ENCODE peak calls at places on chromosomes 5 and 9, in nine cellular contexts. B is GM20000, G is NCI-H1930, O is KG1, P is A549, Q is GM10248, L is hepatocyte, D is GM12864, E is AG04449. V is an unnamed sample.
A peak's percentile ranks its signal among the peaks of the same experiment; 100 is the strongest.

GRCh38 chr9:69427286-69427685 is 102.3 kb downstream of the ENTREP1 start:
- DNase-seq in E (no peak), G (no peak), B (no peak), P (no peak), Q (no peak), D (no peak), L (no peak), O (no peak), V (no peak)

GRCh38 chr9:98786750-98787510 is 9.4 kb downstream of the ANKS6 start:
- DNase-seq in Q (no peak), O (no peak), D (no peak), B (no peak), E (no peak), L (no peak), P (no peak), G (no peak), V (no peak)

GRCh38 chr9:14156046-14156445 is 157.9 kb downstream of the NFIB start:
- DNase-seq in O (no peak), P (no peak), Q (peak; percentile 16), D (peak; percentile 29), E (no peak), B (peak; percentile 6), G (no peak), L (no peak), V (no peak)

GRCh38 chr9:87834357-87834756 is 48.3 kb upstream of the SPATA31E1 start:
- DNase-seq in G (peak; percentile 34), B (no peak), E (no peak), L (peak; percentile 22), O (no peak), Q (no peak), D (no peak), P (no peak), V (no peak)

GRCh38 chr9:121568101-121568460 is 68.4 kb upstream of the GGTA1 start:
- DNase-seq in E (no peak), L (no peak), B (no peak), O (no peak), Q (no peak), P (no peak), D (no peak), G (no peak), V (no peak)

GRCh38 chr5:179265529-179266290 is 79.6 kb downstream of the ADAMTS2 start:
- DNase-seq in Q (no peak), E (peak; percentile 96), P (no peak), D (no peak), O (no peak), G (no peak), L (peak; percentile 90), B (no peak), V (no peak)

GRCh38 chr5:100855295-100855694 is 47.8 kb downstream of the ST8SIA4 start:
- DNase-seq in E (no peak), Q (no peak), G (no peak), O (no peak), D (no peak), L (no peak), B (no peak), P (no peak), V (no peak)

GRCh38 chr5:130216306-130216705 is 312.0 kb downstream of the CHSY3 start:
- DNase-seq in L (no peak), G (no peak), O (no peak), D (no peak), Q (no peak), E (no peak), P (no peak), B (no peak), V (no peak)

GRCh38 chr5:98368141-98368540 is 405.3 kb upstream of the RGMB start:
- DNase-seq in P (no peak), Q (no peak), E (no peak), B (no peak), D (no peak), O (no peak), L (no peak), G (no peak), V (no peak)

GRCh38 chr5:112931473-112931872 is 9.4 kb upstream of the REEP5 start:
- DNase-seq in D (no peak), B (no peak), L (no peak), G (no peak), P (no peak), Q (no peak), E (no peak), O (no peak), V (no peak)

GRCh38 chr5:33939863-33940262 is 3.7 kb downstream of the RXFP3 start:
- DNase-seq in G (peak; percentile 36), P (no peak), B (no peak), E (no peak), Q (no peak), L (no peak), O (no peak), D (no peak), V (no peak)

GRCh38 chr9:14899815-14900193 is 10.4 kb downstream of the FREM1 start:
- DNase-seq in B (no peak), E (no peak), O (no peak), D (no peak), G (no peak), L (no peak), P (no peak), Q (no peak), V (no peak)

GRCh38 chr5:35855221-35855620 is 1.5 kb upstream of the IL7R start:
- DNase-seq in G (no peak), D (no peak), L (no peak), O (no peak), P (no peak), Q (no peak), E (no peak), B (no peak), V (no peak)

GRCh38 chr5:133821889-133822288 is 146.5 kb downstream of the C5orf15 start:
- DNase-seq in Q (no peak), L (no peak), B (no peak), D (no peak), P (no peak), O (no peak), G (no peak), E (no peak), V (no peak)

GRCh38 chr5:55438931-55439477 is 95.8 kb downstream of the PLPP1 start:
- DNase-seq in E (no peak), B (no peak), G (no peak), P (no peak), D (no peak), O (no peak), L (peak; percentile 30), Q (no peak), V (no peak)

GRCh38 chr9:129078691-129079503 is 2.0 kb upstream of the DOLPP1 start:
- DNase-seq in B (no peak), G (no peak), P (no peak), Q (no peak), O (no peak), D (no peak), L (no peak), E (no peak), V (no peak)

GRCh38 chr9:77848897-77849296 is 182.7 kb downstream of the GNAQ start:
- DNase-seq in P (peak; percentile 47), E (peak; percentile 49), O (no peak), D (no peak), Q (no peak), G (no peak), B (no peak), L (peak; percentile 46), V (no peak)

GRCh38 chr5:120901199-120901598 is 437.1 kb downstream of the PRR16 start:
- DNase-seq in O (no peak), Q (no peak), L (no peak), G (no peak), E (no peak), P (no peak), D (no peak), B (no peak), V (no peak)

GRCh38 chr5:170484459-170484831 is 19.4 kb upstream of the KCNIP1 start:
- DNase-seq in O (no peak), P (no peak), G (no peak), E (no peak), D (no peak), L (no peak), B (no peak), Q (no peak), V (no peak)

GRCh38 chr9:133731876-133732321 is 6.3 kb downstream of the SARDH start:
- DNase-seq in P (peak; percentile 74), O (no peak), D (no peak), B (no peak), L (peak; percentile 27), E (no peak), Q (no peak), G (peak; percentile 49), V (no peak)

GRCh38 chr5:9278925-9279603 is 266.8 kb downstream of the SEMA5A start:
- DNase-seq in G (no peak), B (no peak), L (no peak), E (no peak), P (no peak), O (no peak), D (no peak), Q (no peak), V (no peak)

GRCh38 chr5:137602721-137603273 is 103.7 kb upstream of the SPOCK1 start:
- DNase-seq in O (no peak), E (no peak), Q (no peak), P (no peak), L (no peak), B (no peak), G (no peak), D (no peak), V (no peak)

GRCh38 chr5:109180668-109181067 is 229.1 kb downstream of the PJA2 start:
- DNase-seq in P (no peak), G (no peak), E (no peak), B (no peak), O (no peak), D (no peak), L (no peak), Q (no peak), V (no peak)

GRCh38 chr9:127519301-127520166 is 68.2 kb downstream of the LRSAM1 start:
- DNase-seq in B (peak; percentile 69), P (no peak), L (peak; percentile 59), G (no peak), O (peak; percentile 65), Q (peak; percentile 55), E (peak; percentile 81), D (no peak), V (no peak)

GRCh38 chr5:87944553-87945320 is 323.9 kb downstream of the TMEM161B start:
- DNase-seq in P (no peak), Q (no peak), B (no peak), E (no peak), O (no peak), L (no peak), G (peak; percentile 10), D (no peak), V (no peak)

GRCh38 chr5:61850696-61851095 is 455.3 kb upstream of the KIF2A start:
- DNase-seq in Q (no peak), G (no peak), L (no peak), D (no peak), E (no peak), P (no peak), O (no peak), B (no peak), V (no peak)

GRCh38 chr5:171450423-171451246 is 31.2 kb downstream of the FGF18 start:
- DNase-seq in B (no peak), Q (no peak), O (no peak), E (peak; percentile 5), P (no peak), D (no peak), L (peak; percentile 82), G (no peak), V (no peak)

GRCh38 chr5:25892251-25892650 is 1146.1 kb downstream of the CDH9 start:
- DNase-seq in Q (no peak), P (no peak), E (no peak), L (peak; percentile 35), B (no peak), G (no peak), D (no peak), O (no peak), V (no peak)

GRCh38 chr9:77215874-77216273 is 38.5 kb downstream of the VPS13A start:
- DNase-seq in L (peak; percentile 13), P (no peak), G (no peak), O (no peak), Q (no peak), D (no peak), E (no peak), B (no peak), V (no peak)

GRCh38 chr9:136624184-136624951 is 38.3 kb upstream of the EGFL7 start:
- DNase-seq in G (no peak), D (no peak), P (no peak), B (no peak), E (no peak), L (no peak), Q (no peak), O (no peak), V (no peak)

GRCh38 chr9:136709454-136710109 is 2.8 kb upstream of the DIPK1B start:
- DNase-seq in L (no peak), D (no peak), Q (no peak), O (no peak), E (no peak), G (no peak), P (no peak), B (no peak), V (no peak)